ENCODE peak calls at places on chromosomes 11 and 22, in eight cellular contexts. R, B, A, G, N, D, U and Q are unnamed samples.

GRCh38 chr11:120303004-120303637 is 22.0 kb upstream of the TLCD5 start:
- DNase-seq in R (peak), U (peak), G (peak), D (peak), B (no peak), N (peak), A (peak), Q (peak)

GRCh38 chr11:73951797-73952196 is 971 bp downstream of the DNAJB13 start:
- DNase-seq in G (no peak), R (no peak), A (no peak), N (no peak), U (no peak), B (no peak), D (no peak), Q (no peak)

GRCh38 chr11:66131937-66132632 is 62.0 kb downstream of the PACS1 start:
- DNase-seq in G (no peak), B (no peak), A (no peak), D (no peak), N (no peak), U (no peak), R (no peak), Q (no peak)

GRCh38 chr11:76048763-76049162 is 157.5 kb downstream of the WNT11 start:
- DNase-seq in U (no peak), N (no peak), D (no peak), R (no peak), A (no peak), B (no peak), G (no peak), Q (no peak)

GRCh38 chr11:69892237-69892985 is 73.2 kb upstream of the FGF3 start:
- DNase-seq in G (no peak), R (no peak), B (no peak), D (no peak), N (no peak), A (no peak), U (no peak), Q (no peak)

GRCh38 chr11:69292221-69292648 is 1.7 kb upstream of the MYEOV start:
- DNase-seq in U (no peak), R (no peak), G (peak), N (no peak), A (no peak), B (no peak), D (no peak), Q (no peak)

GRCh38 chr22:19407649-19408606 is 23.6 kb downstream of the HIRA start:
- DNase-seq in R (no peak), B (no peak), A (peak), G (no peak), U (no peak), N (no peak), D (peak), Q (peak)

GRCh38 chr11:10413268-10413667 is 41.8 kb upstream of the AMPD3 start:
- DNase-seq in A (no peak), G (no peak), U (no peak), N (peak), D (no peak), B (no peak), R (peak), Q (no peak)

GRCh38 chr22:22576244-22576988 is 17.4 kb upstream of the PRAME start:
- DNase-seq in R (no peak), B (no peak), A (peak), D (peak), U (peak), G (peak), N (peak), Q (peak)

GRCh38 chr11:13883042-13883441 is 79.5 kb upstream of the SPON1 start:
- DNase-seq in B (no peak), D (no peak), A (no peak), R (no peak), G (no peak), U (no peak), N (no peak), Q (no peak)

GRCh38 chr11:99199336-99199735 is 178.6 kb downstream of the CNTN5 start:
- DNase-seq in A (no peak), G (no peak), D (no peak), R (no peak), U (no peak), B (no peak), N (no peak), Q (no peak)

GRCh38 chr11:111427471-111427912 is 48.4 kb upstream of the POU2AF1 start:
- DNase-seq in R (no peak), A (no peak), B (no peak), D (no peak), U (peak), N (no peak), G (no peak), Q (peak)

GRCh38 chr22:36368359-36368983 is 19.3 kb downstream of the MYH9 start:
- DNase-seq in N (peak), A (no peak), B (no peak), D (peak), G (no peak), U (peak), R (no peak), Q (peak)

GRCh38 chr11:44248109-44248508 is 61.8 kb downstream of the ALX4 start:
- DNase-seq in D (no peak), A (no peak), U (no peak), R (no peak), G (no peak), B (no peak), N (no peak), Q (no peak)

GRCh38 chr11:87432006-87432405 is 394.3 kb downstream of the TMEM135 start:
- DNase-seq in U (no peak), G (no peak), R (no peak), D (no peak), B (no peak), A (no peak), N (peak), Q (no peak)

GRCh38 chr11:95322546-95322945 is 91.5 kb upstream of the SESN3 start:
- DNase-seq in G (no peak), R (no peak), U (no peak), A (no peak), B (no peak), D (no peak), N (no peak), Q (no peak)

GRCh38 chr11:2704896-2705606 is 5.3 kb upstream of the KCNQ1OT1 start:
- DNase-seq in G (no peak), U (no peak), R (no peak), D (peak), N (no peak), A (peak), B (no peak), Q (no peak)

GRCh38 chr22:50253046-50253580 is 2.0 kb upstream of the HDAC10 start:
- DNase-seq in R (no peak), G (no peak), D (no peak), N (no peak), U (no peak), B (no peak), A (no peak), Q (no peak)

GRCh38 chr11:90803366-90803765 is 580.5 kb upstream of the CHORDC1 start:
- DNase-seq in A (no peak), U (peak), G (no peak), N (no peak), D (no peak), R (no peak), B (no peak), Q (no peak)

GRCh38 chr11:117831661-117832415 is 7.3 kb upstream of the FXYD2 start:
- DNase-seq in G (no peak), D (no peak), A (no peak), R (no peak), N (no peak), U (no peak), B (no peak), Q (no peak)

GRCh38 chr11:100991541-100991940 is 138.1 kb downstream of the PGR start:
- DNase-seq in N (no peak), U (no peak), A (no peak), G (no peak), B (no peak), R (no peak), D (no peak), Q (no peak)

GRCh38 chr11:102476069-102476468 is 23.5 kb upstream of the TMEM123 start:
- DNase-seq in B (no peak), U (no peak), R (no peak), G (no peak), A (no peak), D (no peak), N (no peak), Q (no peak)

GRCh38 chr11:18490319-18490718 is 34.7 kb downstream of the LDHAL6A start:
- DNase-seq in G (no peak), U (no peak), A (no peak), R (no peak), B (no peak), D (no peak), N (no peak), Q (no peak)

GRCh38 chr11:28756977-28757376 is 648.8 kb downstream of the METTL15 start:
- DNase-seq in N (peak), G (no peak), U (peak), B (no peak), D (no peak), R (no peak), A (no peak), Q (no peak)

GRCh38 chr22:26606611-26607010 is 11.2 kb downstream of the CRYBB1 start:
- DNase-seq in B (no peak), R (no peak), G (no peak), N (peak), A (no peak), D (no peak), U (peak), Q (no peak)

GRCh38 chr11:36231300-36231699 is 57.9 kb downstream of the COMMD9 start:
- DNase-seq in D (no peak), B (no peak), G (no peak), N (peak), A (no peak), R (no peak), U (no peak), Q (no peak)

GRCh38 chr11:79438631-79439429 is 2.0 kb downstream of the TENM4 start:
- DNase-seq in U (peak), N (no peak), R (no peak), G (no peak), A (no peak), B (no peak), D (peak), Q (peak)

DNA sequence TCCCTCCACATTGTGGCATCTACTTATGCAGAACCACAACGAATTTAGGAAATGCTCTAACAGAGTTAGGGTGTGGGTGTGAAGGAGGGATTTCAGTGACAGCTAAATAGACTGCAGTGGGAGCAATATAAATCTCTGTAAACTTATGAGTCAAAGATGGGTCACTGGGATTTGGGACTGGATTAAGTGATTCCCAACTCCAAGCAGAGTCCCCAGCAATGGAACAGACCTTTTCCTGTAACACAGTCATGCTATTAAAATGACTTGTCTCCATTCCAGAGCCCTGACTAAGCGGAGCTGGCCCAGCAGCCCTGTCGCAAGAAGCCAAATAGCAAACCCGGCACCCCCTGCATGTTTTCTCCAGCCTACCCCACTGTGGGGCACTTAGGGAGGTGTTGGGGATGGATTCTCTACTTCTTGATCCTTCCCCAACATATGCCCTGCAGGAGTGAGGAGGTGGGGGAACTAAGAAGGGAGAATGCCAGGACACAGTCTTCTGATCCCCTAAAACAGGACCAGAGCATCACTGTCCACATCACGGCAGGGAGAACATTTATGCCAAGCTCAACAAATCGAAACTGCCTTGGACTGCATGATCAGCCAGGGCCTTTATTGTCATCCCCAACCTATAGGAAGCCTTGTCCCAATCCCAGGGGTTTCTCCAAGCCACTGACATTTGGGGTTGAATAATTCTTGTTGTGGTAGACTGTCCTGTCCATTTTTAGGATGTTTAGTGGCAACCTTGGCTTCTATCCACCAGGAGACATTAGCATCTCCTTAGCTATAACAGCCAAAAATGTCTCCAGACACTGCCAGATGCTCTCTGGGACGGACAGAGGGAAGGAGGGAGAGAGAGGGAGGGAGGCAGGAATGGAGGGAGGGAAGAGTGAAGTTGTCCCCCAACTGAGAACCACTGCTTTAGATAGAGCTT is 36.9 kb downstream of the RPL27A start:
- DNase-seq in N (peak), D (peak), U (peak), G (no peak), R (peak), A (no peak), B (no peak), Q (no peak)
- TF ChIP-seq CTCF in N (no peak), D (no peak), U (no peak), G (no peak), R (no peak), A (no peak), B (no peak), Q (no peak)

GRCh38 chr11:61769169-61769920 is 16.9 kb downstream of the MYRF start:
- DNase-seq in B (no peak), R (no peak), U (no peak), N (no peak), D (no peak), A (no peak), G (no peak), Q (no peak)
- TF ChIP-seq CTCF in B (peak), R (no peak), U (no peak), N (peak), D (no peak), A (no peak), G (peak), Q (peak)

GRCh38 chr22:40583058-40583741 is 53.3 kb downstream of the MRTFA start:
- DNase-seq in B (no peak), D (no peak), N (no peak), A (no peak), U (no peak), R (no peak), G (no peak), Q (no peak)
- TF ChIP-seq CTCF in B (no peak), D (no peak), N (no peak), A (no peak), U (no peak), R (no peak), G (no peak), Q (no peak)

GRCh38 chr11:3926458-3927095 is 71.1 kb downstream of the STIM1 start:
- DNase-seq in B (no peak), A (no peak), N (no peak), U (no peak), R (no peak), G (no peak), D (no peak), Q (no peak)

GRCh38 chr11:3927129-3927796 is 71.8 kb downstream of the STIM1 start:
- DNase-seq in B (no peak), N (no peak), U (no peak), A (no peak), D (no peak), G (no peak), R (no peak), Q (no peak)

GRCh38 chr11:3932698-3933097 is 77.2 kb downstream of the STIM1 start:
- DNase-seq in U (no peak), D (no peak), B (no peak), G (no peak), N (no peak), A (no peak), R (no peak), Q (no peak)

GRCh38 chr11:3929232-3929631 is 73.8 kb downstream of the STIM1 start:
- DNase-seq in B (no peak), U (no peak), A (no peak), N (no peak), D (no peak), G (no peak), R (no peak), Q (no peak)

DNA sequence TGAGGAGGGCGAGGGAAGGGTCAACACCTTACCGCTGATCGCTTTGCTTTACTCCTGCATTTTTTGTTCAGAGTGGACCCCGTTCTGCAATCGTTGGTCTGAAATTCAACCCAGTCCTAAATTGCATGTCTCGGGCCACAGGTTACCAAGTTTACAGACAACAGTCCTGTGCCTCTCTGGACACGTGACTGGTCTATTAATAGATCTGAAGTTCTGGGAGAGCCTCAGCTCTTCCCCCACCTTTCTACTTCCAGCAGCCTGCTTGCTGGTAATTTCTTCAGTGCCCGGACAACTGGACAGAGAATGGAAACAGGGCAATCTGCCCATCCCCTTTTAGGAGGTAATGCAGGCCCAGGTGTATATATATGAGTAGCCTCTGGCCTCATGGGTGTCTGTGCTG is 74.2 kb downstream of the STIM1 start:
- DNase-seq in U (no peak), A (no peak), G (no peak), R (no peak), N (no peak), D (peak), B (no peak), Q (no peak)
- TF ChIP-seq CTCF in U (no peak), A (no peak), G (no peak), R (no peak), N (no peak), D (no peak), B (no peak), Q (no peak)

GRCh38 chr11:77071671-77072605 is 5.2 kb downstream of the CAPN5 start:
- DNase-seq in U (no peak), B (peak), D (peak), A (peak), N (peak), R (no peak), G (no peak), Q (no peak)

GRCh38 chr11:77072851-77073327 is 6.1 kb downstream of the CAPN5 start:
- DNase-seq in B (peak), U (no peak), D (peak), N (no peak), A (no peak), G (no peak), R (no peak), Q (no peak)

GRCh38 chr11:77074626-77075221 is 8.0 kb downstream of the CAPN5 start:
- DNase-seq in R (no peak), B (peak), N (no peak), D (no peak), A (peak), U (no peak), G (no peak), Q (no peak)

GRCh38 chr11:77074205-77074604 is 7.4 kb downstream of the CAPN5 start:
- DNase-seq in B (peak), G (no peak), N (no peak), R (no peak), A (peak), U (no peak), D (no peak), Q (no peak)

GRCh38 chr11:77073328-77074001 is 6.7 kb downstream of the CAPN5 start:
- DNase-seq in R (no peak), D (peak), U (peak), A (peak), G (no peak), B (peak), N (peak), Q (no peak)
- TF ChIP-seq CTCF in R (no peak), D (peak), U (no peak), A (peak), G (no peak), B (no peak), N (peak), Q (no peak)

GRCh38 chr11:106840993-106841392 is 177.3 kb downstream of the GUCY1A2 start:
- DNase-seq in G (no peak), N (no peak), D (no peak), R (no peak), U (no peak), B (no peak), A (no peak), Q (no peak)
- TF ChIP-seq CTCF in G (no peak), N (no peak), D (no peak), R (no peak), U (no peak), B (no peak), A (no peak), Q (no peak)

GRCh38 chr22:28923826-28924732 is 40.7 kb downstream of the ZNRF3 start:
- DNase-seq in R (no peak), N (no peak), D (peak), B (peak), G (peak), A (peak), U (no peak), Q (peak)
- TF ChIP-seq CTCF in R (no peak), N (no peak), D (no peak), B (no peak), G (no peak), A (no peak), U (no peak), Q (no peak)

DNA sequence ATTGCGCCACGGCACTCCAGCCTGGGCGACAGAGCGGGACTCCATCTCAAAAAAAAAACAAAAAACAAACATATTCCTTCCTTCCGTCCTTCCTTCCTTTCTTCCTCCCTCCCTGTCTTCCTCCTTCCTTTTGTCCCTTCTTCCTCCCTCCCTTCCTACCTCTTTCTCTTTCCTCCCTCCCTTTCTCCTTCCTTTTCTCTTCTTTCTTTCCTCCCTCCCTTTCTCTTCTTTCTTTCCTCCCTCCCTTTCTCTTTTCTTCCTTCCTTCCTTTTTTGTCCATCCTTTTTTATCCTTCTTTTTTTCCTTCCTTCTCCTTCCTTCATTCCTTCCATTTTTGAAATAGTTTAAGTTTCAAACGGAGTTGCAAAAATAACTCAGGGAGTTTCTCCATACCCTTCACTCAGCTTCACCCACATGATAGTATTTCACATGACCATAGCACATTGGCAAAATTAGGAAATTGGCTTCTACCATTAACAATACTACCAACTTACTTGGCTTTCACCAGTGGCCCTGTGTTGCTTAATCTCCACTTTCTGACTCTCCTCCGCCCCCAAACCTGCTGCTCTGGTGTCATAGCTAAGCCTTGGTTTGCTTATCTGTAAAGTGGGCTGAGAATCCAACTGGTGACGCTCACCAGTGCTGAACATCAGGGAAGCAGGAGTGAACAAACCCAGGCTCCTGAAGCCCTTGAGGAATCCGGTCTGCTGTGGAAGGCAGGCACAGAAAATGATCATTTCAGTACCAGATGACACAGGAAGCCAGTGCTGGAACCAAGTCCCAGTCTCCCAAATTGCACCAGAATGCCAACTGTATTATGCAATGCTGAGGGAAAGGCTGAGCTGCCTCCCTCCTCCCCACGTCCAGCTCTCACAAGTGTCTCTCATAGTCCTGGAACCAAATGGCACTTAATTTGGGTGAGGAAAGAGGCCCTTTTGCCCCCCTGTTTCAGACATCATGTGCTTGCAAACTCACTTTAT is 17.2 kb upstream of the CRYBB3 start:
- DNase-seq in G (no peak), R (no peak), B (no peak), U (no peak), D (peak), N (no peak), A (no peak), Q (no peak)
- TF ChIP-seq CTCF in G (no peak), R (no peak), B (no peak), U (no peak), D (no peak), N (no peak), A (no peak), Q (no peak)

GRCh38 chr11:9060700-9061111 is 30.7 kb downstream of the SCUBE2 start:
- DNase-seq in A (no peak), D (no peak), U (no peak), R (no peak), G (no peak), B (no peak), N (no peak), Q (no peak)
- TF ChIP-seq CTCF in A (no peak), D (no peak), U (no peak), R (no peak), G (no peak), B (peak), N (peak), Q (no peak)